ENCODE peak calls at places on chromosomes 13 and 19, in five cellular contexts. M is AG09309, F is suprapubic skin, J is dorsolateral prefrontal cortex, N is lower leg skin. R is an unnamed sample.

GRCh38 chr13:87872813-87873212 is 201.6 kb downstream of the SLITRK5 start:
- DNase-seq in M (no peak), F (no peak), J (no peak), N (no peak), R (no peak)

GRCh38 chr13:94454906-94455305 is 24.6 kb downstream of the DCT start:
- DNase-seq in M (no peak), F (no peak), J (no peak), N (no peak), R (no peak)

GRCh38 chr19:38517321-38517720 is 83.8 kb downstream of the RYR1 start:
- DNase-seq in M (no peak), F (no peak), J (no peak), N (no peak), R (no peak)

GRCh38 chr13:28707629-28708427 is 10.9 kb downstream of the SLC46A3 start:
- DNase-seq in M (peak), F (no peak), J (no peak), N (no peak), R (no peak)

GRCh38 chr19:16200038-16200775 is 2.5 kb downstream of the AP1M1 start:
- DNase-seq in M (no peak), F (peak), J (peak), N (peak), R (no peak)

GRCh38 chr19:13023666-13024065 is 28.4 kb downstream of the NFIX start:
- DNase-seq in M (no peak), F (no peak), J (no peak), N (no peak), R (no peak)

GRCh38 chr13:97221046-97221445 is 1.1 kb upstream of the MBNL2 start:
- DNase-seq in M (no peak), F (no peak), J (no peak), N (no peak), R (no peak)

GRCh38 chr13:26440111-26440510 is 117.4 kb upstream of the WASF3 start:
- DNase-seq in M (no peak), F (no peak), J (no peak), N (no peak), R (no peak)

GRCh38 chr19:55418185-55418584 is 10.6 kb upstream of the UBE2S start:
- DNase-seq in M (peak), F (no peak), J (peak), N (peak), R (peak)

GRCh38 chr13:84362777-84363176 is 480.5 kb upstream of the SLITRK1 start:
- DNase-seq in M (no peak), F (no peak), J (no peak), N (no peak), R (no peak)

GRCh38 chr19:5935473-5936307 is 21.6 kb downstream of the CAPS start:
- DNase-seq in M (no peak), F (no peak), J (no peak), N (no peak), R (no peak)

GRCh38 chr19:40607311-40607871 is 6.2 kb downstream of the LTBP4 start:
- DNase-seq in M (no peak), F (no peak), J (no peak), N (no peak), R (no peak)

GRCh38 chr19:50646074-50646807 is 3.0 kb upstream of the C19orf81 start:
- DNase-seq in M (peak), F (no peak), J (no peak), N (no peak), R (no peak)

GRCh38 chr19:10118960-10119359 is 739 bp downstream of the EIF3G start:
- DNase-seq in M (no peak), F (no peak), J (no peak), N (no peak), R (no peak)

GRCh38 chr13:34430294-34430693 is 511.8 kb upstream of the NBEA start:
- DNase-seq in M (no peak), F (no peak), J (no peak), N (no peak), R (no peak)

GRCh38 chr13:112586334-112586733 is 1.6 kb downstream of the TUBGCP3 start:
- DNase-seq in M (no peak), F (no peak), J (no peak), N (no peak), R (no peak)

GRCh38 chr13:45162194-45162593 is 38.7 kb downstream of the KCTD4 start:
- DNase-seq in M (no peak), F (no peak), J (no peak), N (no peak), R (no peak)

GRCh38 chr19:29858000-29858596 is 46.3 kb downstream of the CCNE1 start:
- DNase-seq in M (no peak), F (no peak), J (no peak), N (no peak), R (peak)

GRCh38 chr19:14310055-14310454 is 71.2 kb upstream of the ADGRE5 start:
- DNase-seq in M (no peak), F (no peak), J (no peak), N (no peak), R (no peak)

GRCh38 chr19:30077851-30078355 is 135.9 kb downstream of the URI1 start:
- DNase-seq in M (no peak), F (peak), J (no peak), N (no peak), R (no peak)

GRCh38 chr13:88623150-88623549 is 952.0 kb downstream of the SLITRK5 start:
- DNase-seq in M (no peak), F (no peak), J (no peak), N (no peak), R (no peak)

GRCh38 chr13:78608705-78609463 is 5.5 kb upstream of the POU4F1 start:
- DNase-seq in M (no peak), F (no peak), J (no peak), N (no peak), R (no peak)

GRCh38 chr13:41428155-41428554 is 29.2 kb upstream of the RGCC start:
- DNase-seq in M (no peak), F (no peak), J (peak), N (no peak), R (no peak)

GRCh38 chr19:29831041-29831548 is 19.3 kb downstream of the CCNE1 start:
- DNase-seq in M (no peak), F (peak), J (no peak), N (no peak), R (no peak)

DNA sequence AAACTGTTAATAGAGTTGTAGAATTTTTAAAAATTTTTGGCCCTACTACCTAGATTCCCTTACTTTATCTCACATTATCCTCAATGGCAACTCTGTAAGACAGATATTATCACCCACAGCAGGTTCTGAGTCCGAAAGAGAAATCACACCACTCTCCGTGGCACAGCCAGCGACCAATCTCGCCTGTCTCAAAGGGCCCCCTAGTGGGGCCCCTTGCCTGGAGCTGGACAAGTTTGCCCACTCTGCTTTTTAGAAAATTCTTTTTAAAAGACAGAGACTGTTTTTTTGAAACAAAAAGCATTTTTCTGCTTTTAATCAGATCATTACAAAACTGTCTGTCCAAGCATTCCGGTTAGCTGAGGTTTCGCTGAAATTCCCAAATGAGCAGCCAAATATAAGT is 21.7 kb downstream of the PHF11 start:
- DNase-seq in M (no peak), F (no peak), J (peak), N (no peak), R (no peak)
- TF ChIP-seq CTCF in M (peak), F (no peak), J (peak), N (no peak), R (peak)

GRCh38 chr19:44889830-44890365 is 1.2 kb upstream of the TOMM40 start:
- DNase-seq in M (no peak), F (no peak), J (no peak), N (no peak), R (no peak)
- TF ChIP-seq CTCF in M (no peak), F (no peak), J (no peak), N (no peak), R (no peak)

GRCh38 chr13:101916758-101917474 is 464.4 kb downstream of the ITGBL1 start:
- DNase-seq in M (no peak), F (no peak), J (peak), N (no peak), R (no peak)
- TF ChIP-seq CTCF in M (no peak), F (no peak), J (no peak), N (no peak), R (no peak)

GRCh38 chr13:31049833-31050232 is 111.9 kb downstream of the HSPH1 start:
- DNase-seq in M (no peak), F (no peak), J (no peak), N (no peak), R (no peak)

GRCh38 chr13:31046711-31047279 is 114.3 kb downstream of the TEX26 start:
- DNase-seq in M (no peak), F (peak), J (no peak), N (peak), R (no peak)

GRCh38 chr13:31050486-31051400 is 111.0 kb downstream of the HSPH1 start:
- DNase-seq in M (no peak), F (no peak), J (no peak), N (no peak), R (no peak)

GRCh38 chr13:31049083-31049482 is 112.6 kb downstream of the HSPH1 start:
- DNase-seq in M (no peak), F (no peak), J (no peak), N (no peak), R (no peak)

GRCh38 chr13:31048521-31048920 is 113.2 kb downstream of the HSPH1 start:
- DNase-seq in M (no peak), F (no peak), J (no peak), N (no peak), R (no peak)
- TF ChIP-seq CTCF in M (no peak), F (no peak), J (no peak), N (no peak), R (no peak)